ENCODE peak calls at places on chromosomes 13 and 19, in seven cellular contexts. One of them, this sample, is unnamed.

GRCh38 chr19:55118401-55118991 is 1.1 kb upstream of the PPP1R12C start:
- DNase-seq in HL-60: peak
- DNase-seq in PC-3: no peak
- DNase-seq in left lung: no peak
- DNase-seq in naive thymus-derived CD4-positive, alpha-beta T cell: no peak
- DNase-seq in psoas muscle: peak
- DNase-seq in bronchial epithelial cell: no peak
- DNase-seq in this sample: no peak

GRCh38 chr13:39777527-39778061 is 122.1 kb downstream of the COG6 start:
- DNase-seq in PC-3: peak
- DNase-seq in naive thymus-derived CD4-positive, alpha-beta T cell: peak
- DNase-seq in HL-60: peak
- DNase-seq in psoas muscle: no peak
- DNase-seq in left lung: no peak
- DNase-seq in bronchial epithelial cell: peak
- DNase-seq in this sample: peak

GRCh38 chr19:6672693-6673290 is 2.8 kb upstream of the TNFSF14 start:
- DNase-seq in PC-3: no peak
- DNase-seq in psoas muscle: no peak
- DNase-seq in HL-60: no peak
- DNase-seq in bronchial epithelial cell: no peak
- DNase-seq in naive thymus-derived CD4-positive, alpha-beta T cell: no peak
- DNase-seq in left lung: no peak
- DNase-seq in this sample: no peak

GRCh38 chr19:41299755-41300089 is 10.2 kb upstream of the CCDC97 start:
- DNase-seq in left lung: no peak
- DNase-seq in naive thymus-derived CD4-positive, alpha-beta T cell: peak
- DNase-seq in psoas muscle: peak
- DNase-seq in PC-3: no peak
- DNase-seq in HL-60: no peak
- DNase-seq in bronchial epithelial cell: no peak
- DNase-seq in this sample: peak

GRCh38 chr13:86737334-86737932 is 933.7 kb upstream of the SLITRK5 start:
- DNase-seq in left lung: no peak
- DNase-seq in HL-60: no peak
- DNase-seq in psoas muscle: no peak
- DNase-seq in bronchial epithelial cell: no peak
- DNase-seq in naive thymus-derived CD4-positive, alpha-beta T cell: no peak
- DNase-seq in PC-3: no peak
- DNase-seq in this sample: no peak

GRCh38 chr19:34556500-34556899 is 74.9 kb downstream of the WTIP start:
- DNase-seq in PC-3: peak
- DNase-seq in naive thymus-derived CD4-positive, alpha-beta T cell: no peak
- DNase-seq in bronchial epithelial cell: no peak
- DNase-seq in HL-60: no peak
- DNase-seq in psoas muscle: no peak
- DNase-seq in left lung: no peak
- DNase-seq in this sample: peak

GRCh38 chr13:46964789-46965527 is 68.1 kb upstream of the HTR2A start:
- DNase-seq in left lung: no peak
- DNase-seq in HL-60: no peak
- DNase-seq in bronchial epithelial cell: peak
- DNase-seq in PC-3: peak
- DNase-seq in naive thymus-derived CD4-positive, alpha-beta T cell: no peak
- DNase-seq in psoas muscle: no peak
- DNase-seq in this sample: no peak

GRCh38 chr13:30972888-30973377 is 40.5 kb downstream of the TEX26 start:
- DNase-seq in left lung: no peak
- DNase-seq in HL-60: no peak
- DNase-seq in naive thymus-derived CD4-positive, alpha-beta T cell: no peak
- DNase-seq in PC-3: peak
- DNase-seq in bronchial epithelial cell: no peak
- DNase-seq in psoas muscle: no peak
- DNase-seq in this sample: no peak

GRCh38 chr19:33781996-33782395 is 14.7 kb upstream of the KCTD15 start:
- DNase-seq in HL-60: no peak
- DNase-seq in psoas muscle: no peak
- DNase-seq in left lung: no peak
- DNase-seq in PC-3: peak
- DNase-seq in naive thymus-derived CD4-positive, alpha-beta T cell: no peak
- DNase-seq in bronchial epithelial cell: no peak
- DNase-seq in this sample: no peak

GRCh38 chr19:6717441-6717971 is 2.9 kb downstream of the C3 start:
- DNase-seq in left lung: no peak
- DNase-seq in naive thymus-derived CD4-positive, alpha-beta T cell: no peak
- DNase-seq in HL-60: no peak
- DNase-seq in bronchial epithelial cell: no peak
- DNase-seq in PC-3: no peak
- DNase-seq in psoas muscle: no peak
- DNase-seq in this sample: peak

GRCh38 chr13:51726446-51727185 is 77.3 kb downstream of the DHRS12 start:
- DNase-seq in naive thymus-derived CD4-positive, alpha-beta T cell: no peak
- DNase-seq in left lung: no peak
- DNase-seq in psoas muscle: no peak
- DNase-seq in bronchial epithelial cell: no peak
- DNase-seq in HL-60: no peak
- DNase-seq in PC-3: no peak
- DNase-seq in this sample: no peak

GRCh38 chr19:4909172-4909896 is at the start of gene UHRF1:
- DNase-seq in left lung: peak
- DNase-seq in PC-3: peak
- DNase-seq in naive thymus-derived CD4-positive, alpha-beta T cell: no peak
- DNase-seq in HL-60: peak
- DNase-seq in psoas muscle: no peak
- DNase-seq in bronchial epithelial cell: no peak
- DNase-seq in this sample: peak

GRCh38 chr13:46632171-46632570 is 79.2 kb downstream of the LRCH1 start:
- DNase-seq in bronchial epithelial cell: no peak
- DNase-seq in naive thymus-derived CD4-positive, alpha-beta T cell: no peak
- DNase-seq in psoas muscle: no peak
- DNase-seq in HL-60: no peak
- DNase-seq in PC-3: no peak
- DNase-seq in left lung: no peak
- DNase-seq in this sample: no peak

GRCh38 chr19:42198676-42199439 is 18.6 kb downstream of the DEDD2 start:
- DNase-seq in PC-3: no peak
- DNase-seq in HL-60: no peak
- DNase-seq in left lung: no peak
- DNase-seq in naive thymus-derived CD4-positive, alpha-beta T cell: peak
- DNase-seq in bronchial epithelial cell: no peak
- DNase-seq in psoas muscle: no peak
- DNase-seq in this sample: peak

GRCh38 chr13:49052801-49053200 is 77.1 kb downstream of the FNDC3A start:
- DNase-seq in PC-3: no peak
- DNase-seq in psoas muscle: no peak
- DNase-seq in HL-60: no peak
- DNase-seq in naive thymus-derived CD4-positive, alpha-beta T cell: no peak
- DNase-seq in bronchial epithelial cell: no peak
- DNase-seq in left lung: no peak
- DNase-seq in this sample: no peak

GRCh38 chr19:19597809-19598306 is 20.6 kb downstream of the PBX4 start:
- DNase-seq in naive thymus-derived CD4-positive, alpha-beta T cell: peak
- DNase-seq in left lung: no peak
- DNase-seq in PC-3: no peak
- DNase-seq in psoas muscle: no peak
- DNase-seq in bronchial epithelial cell: no peak
- DNase-seq in HL-60: no peak
- DNase-seq in this sample: no peak

GRCh38 chr13:74675185-74675584 is 541.0 kb upstream of the KLF12 start:
- DNase-seq in naive thymus-derived CD4-positive, alpha-beta T cell: no peak
- DNase-seq in left lung: no peak
- DNase-seq in HL-60: no peak
- DNase-seq in PC-3: no peak
- DNase-seq in bronchial epithelial cell: peak
- DNase-seq in psoas muscle: no peak
- DNase-seq in this sample: no peak

GRCh38 chr13:43874512-43875092 is 4.9 kb downstream of the CCDC122 start:
- DNase-seq in bronchial epithelial cell: peak
- DNase-seq in left lung: no peak
- DNase-seq in HL-60: no peak
- DNase-seq in naive thymus-derived CD4-positive, alpha-beta T cell: no peak
- DNase-seq in PC-3: peak
- DNase-seq in psoas muscle: no peak
- DNase-seq in this sample: peak

GRCh38 chr13:21320642-21321034 is 138.5 kb downstream of the ZDHHC20 start:
- DNase-seq in bronchial epithelial cell: no peak
- DNase-seq in naive thymus-derived CD4-positive, alpha-beta T cell: no peak
- DNase-seq in HL-60: no peak
- DNase-seq in psoas muscle: no peak
- DNase-seq in PC-3: no peak
- DNase-seq in left lung: no peak
- DNase-seq in this sample: no peak
- H3K4me3 ChIP-seq in bronchial epithelial cell: no peak
- H3K4me3 ChIP-seq in naive thymus-derived CD4-positive, alpha-beta T cell: no peak
- H3K4me3 ChIP-seq in HL-60: no peak
- H3K4me3 ChIP-seq in psoas muscle: no peak
- H3K4me3 ChIP-seq in PC-3: no peak
- H3K4me3 ChIP-seq in left lung: no peak
- H3K4me3 ChIP-seq in this sample: no peak

GRCh38 chr19:39434123-39435076 is 1.3 kb downstream of the RPS16 start:
- DNase-seq in HL-60: no peak
- DNase-seq in psoas muscle: no peak
- DNase-seq in bronchial epithelial cell: no peak
- DNase-seq in PC-3: no peak
- DNase-seq in left lung: no peak
- DNase-seq in naive thymus-derived CD4-positive, alpha-beta T cell: no peak
- DNase-seq in this sample: no peak
- H3K4me3 ChIP-seq in HL-60: peak
- H3K4me3 ChIP-seq in psoas muscle: peak
- H3K4me3 ChIP-seq in bronchial epithelial cell: peak
- H3K4me3 ChIP-seq in PC-3: peak
- H3K4me3 ChIP-seq in left lung: peak
- H3K4me3 ChIP-seq in naive thymus-derived CD4-positive, alpha-beta T cell: peak
- H3K4me3 ChIP-seq in this sample: peak

GRCh38 chr19:51722492-51722891 is 1.3 kb downstream of the HAS1 start:
- DNase-seq in PC-3: no peak
- DNase-seq in HL-60: no peak
- DNase-seq in naive thymus-derived CD4-positive, alpha-beta T cell: no peak
- DNase-seq in left lung: no peak
- DNase-seq in bronchial epithelial cell: no peak
- DNase-seq in psoas muscle: no peak
- DNase-seq in this sample: no peak

GRCh38 chr19:51724543-51724942 is 752 bp upstream of the HAS1 start:
- DNase-seq in bronchial epithelial cell: peak
- DNase-seq in PC-3: no peak
- DNase-seq in psoas muscle: peak
- DNase-seq in naive thymus-derived CD4-positive, alpha-beta T cell: no peak
- DNase-seq in left lung: no peak
- DNase-seq in HL-60: no peak
- DNase-seq in this sample: no peak

GRCh38 chr19:51729781-51730180 is 6.0 kb upstream of the HAS1 start:
- DNase-seq in PC-3: no peak
- DNase-seq in bronchial epithelial cell: no peak
- DNase-seq in left lung: no peak
- DNase-seq in naive thymus-derived CD4-positive, alpha-beta T cell: no peak
- DNase-seq in HL-60: no peak
- DNase-seq in psoas muscle: no peak
- DNase-seq in this sample: no peak

GRCh38 chr19:51727349-51727880 is 3.6 kb upstream of the HAS1 start:
- DNase-seq in psoas muscle: no peak
- DNase-seq in left lung: no peak
- DNase-seq in naive thymus-derived CD4-positive, alpha-beta T cell: no peak
- DNase-seq in PC-3: peak
- DNase-seq in HL-60: no peak
- DNase-seq in bronchial epithelial cell: peak
- DNase-seq in this sample: no peak

GRCh38 chr19:51726049-51726448 is 2.3 kb upstream of the HAS1 start:
- DNase-seq in left lung: no peak
- DNase-seq in naive thymus-derived CD4-positive, alpha-beta T cell: no peak
- DNase-seq in bronchial epithelial cell: peak
- DNase-seq in psoas muscle: peak
- DNase-seq in HL-60: no peak
- DNase-seq in PC-3: no peak
- DNase-seq in this sample: no peak
- H3K4me3 ChIP-seq in left lung: no peak
- H3K4me3 ChIP-seq in naive thymus-derived CD4-positive, alpha-beta T cell: no peak
- H3K4me3 ChIP-seq in bronchial epithelial cell: no peak
- H3K4me3 ChIP-seq in psoas muscle: no peak
- H3K4me3 ChIP-seq in HL-60: no peak
- H3K4me3 ChIP-seq in PC-3: no peak
- H3K4me3 ChIP-seq in this sample: no peak

DNA sequence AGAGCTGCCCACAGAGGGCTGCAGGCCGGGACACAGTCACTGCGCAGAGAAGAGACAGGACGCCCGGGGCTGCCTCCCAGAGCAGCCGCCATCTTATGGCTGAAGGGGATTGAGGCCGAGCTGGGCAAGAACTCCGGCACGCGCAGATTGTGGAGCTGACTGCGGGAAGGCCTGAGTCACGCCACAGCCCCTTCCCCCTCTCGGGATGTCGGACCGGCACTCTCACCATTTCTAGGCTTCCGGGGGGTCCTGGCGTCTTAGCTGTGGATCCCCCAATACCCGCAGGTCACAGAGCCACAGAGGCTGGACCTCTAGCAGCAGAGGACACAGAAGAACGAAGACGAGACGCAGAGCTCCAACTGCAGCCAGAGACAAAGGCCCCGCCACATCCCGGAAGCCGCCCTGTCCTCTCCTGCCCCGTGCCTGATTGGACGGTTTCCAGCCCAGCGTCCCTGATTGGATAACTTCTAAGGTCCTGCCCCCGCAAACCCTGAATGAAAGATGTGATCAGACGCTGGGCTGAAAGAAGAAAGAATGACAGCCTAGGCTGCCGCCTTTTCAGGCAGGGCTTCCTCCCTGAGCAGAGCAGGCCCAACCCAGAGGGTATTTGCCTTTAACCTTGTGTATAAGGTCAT is at the start of gene ZNF43:
- DNase-seq in naive thymus-derived CD4-positive, alpha-beta T cell: peak
- DNase-seq in psoas muscle: peak
- DNase-seq in bronchial epithelial cell: peak
- DNase-seq in HL-60: no peak
- DNase-seq in PC-3: peak
- DNase-seq in left lung: peak
- DNase-seq in this sample: peak
- H3K4me3 ChIP-seq in naive thymus-derived CD4-positive, alpha-beta T cell: peak
- H3K4me3 ChIP-seq in psoas muscle: peak
- H3K4me3 ChIP-seq in bronchial epithelial cell: peak
- H3K4me3 ChIP-seq in HL-60: no peak
- H3K4me3 ChIP-seq in PC-3: peak
- H3K4me3 ChIP-seq in left lung: peak
- H3K4me3 ChIP-seq in this sample: peak

DNA sequence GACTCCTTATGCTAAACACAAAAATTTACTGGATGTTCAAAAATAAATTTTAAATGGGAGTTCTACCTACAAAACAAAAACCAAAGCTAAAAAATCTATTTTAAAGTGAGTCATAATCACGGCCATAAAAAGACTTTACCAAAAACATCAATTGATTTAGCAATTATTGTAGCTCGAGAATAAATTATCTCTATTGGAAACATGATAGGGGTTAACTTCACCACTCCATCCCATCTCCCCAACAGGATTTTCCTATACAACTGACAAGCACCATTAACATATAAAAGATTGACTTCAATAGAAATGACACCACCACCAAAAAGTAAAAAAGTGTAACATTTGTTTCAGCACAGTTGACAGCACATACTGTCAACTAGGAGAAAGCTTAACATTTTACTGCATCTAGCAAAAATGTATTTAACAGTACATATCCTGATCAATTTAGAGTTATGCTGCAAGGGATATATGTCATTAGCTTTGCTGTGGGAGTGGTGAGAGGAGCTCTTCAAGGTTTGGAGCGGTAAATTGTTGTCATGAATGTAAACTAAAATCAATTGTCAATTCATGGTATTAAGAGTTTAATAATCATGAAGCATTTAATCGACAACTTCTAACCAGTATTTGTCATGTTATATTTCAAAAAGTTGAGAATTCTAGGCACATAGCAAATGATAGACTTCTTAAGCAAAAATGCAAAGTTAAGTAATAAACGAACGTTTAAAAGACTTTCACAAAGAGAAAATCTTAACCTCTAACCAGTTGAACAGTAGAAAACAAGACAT is 3.8 kb downstream of the UBL3 start:
- DNase-seq in PC-3: no peak
- DNase-seq in left lung: no peak
- DNase-seq in psoas muscle: no peak
- DNase-seq in HL-60: no peak
- DNase-seq in bronchial epithelial cell: no peak
- DNase-seq in naive thymus-derived CD4-positive, alpha-beta T cell: no peak
- DNase-seq in this sample: no peak
- H3K4me3 ChIP-seq in PC-3: peak
- H3K4me3 ChIP-seq in left lung: peak
- H3K4me3 ChIP-seq in psoas muscle: peak
- H3K4me3 ChIP-seq in HL-60: no peak
- H3K4me3 ChIP-seq in bronchial epithelial cell: peak
- H3K4me3 ChIP-seq in naive thymus-derived CD4-positive, alpha-beta T cell: peak
- H3K4me3 ChIP-seq in this sample: no peak